ENCODE peak calls at places on chromosomes 12 and 14, in six cellular contexts. D, U, F, R, G and X are unnamed samples.

GRCh38 chr12:19841451-19841850 is 402.2 kb downstream of the AEBP2 start:
- DNase-seq in F (no peak), R (no peak), U (no peak), D (no peak), G (no peak), X (no peak)

GRCh38 chr12:94165670-94166069 is 17.3 kb downstream of the PLXNC1 start:
- DNase-seq in U (no peak), F (no peak), G (no peak), R (no peak), D (no peak), X (no peak)

GRCh38 chr12:49548822-49549648 is 10.2 kb downstream of the KCNH3 start:
- DNase-seq in R (no peak), F (no peak), G (peak), D (no peak), U (no peak), X (no peak)

GRCh38 chr12:50314629-50315312 is 31.5 kb upstream of the LIMA1 start:
- DNase-seq in U (no peak), F (no peak), G (no peak), D (no peak), R (peak), X (no peak)

GRCh38 chr12:104521731-104522130 is 65.0 kb downstream of the CHST11 start:
- DNase-seq in G (no peak), D (no peak), U (peak), F (no peak), R (no peak), X (no peak)

GRCh38 chr12:71306808-71307207 is 132.8 kb upstream of the LGR5 start:
- DNase-seq in R (no peak), D (no peak), U (no peak), G (no peak), F (no peak), X (no peak)

GRCh38 chr12:6753772-6754356 is 923 bp upstream of the MLF2 start:
- DNase-seq in R (no peak), F (peak), U (peak), G (no peak), D (no peak), X (no peak)

GRCh38 chr14:23356662-23357061 is 4.0 kb upstream of the SLC22A17 start:
- DNase-seq in F (no peak), U (no peak), D (no peak), G (no peak), R (no peak), X (no peak)

GRCh38 chr12:63668028-63668799 is at the start of gene DPY19L2:
- DNase-seq in U (peak), F (peak), G (peak), R (peak), D (peak), X (peak)

GRCh38 chr12:3882396-3882795 is 9.2 kb upstream of the PARP11 start:
- DNase-seq in U (no peak), G (no peak), F (no peak), D (no peak), R (no peak), X (no peak)

GRCh38 chr12:51860986-51861385 is 12.5 kb upstream of the FIGNL2 start:
- DNase-seq in G (no peak), R (no peak), F (no peak), U (no peak), D (no peak), X (no peak)

GRCh38 chr12:22856120-22856699 is 231.2 kb downstream of the ETNK1 start:
- DNase-seq in R (no peak), U (no peak), G (no peak), F (no peak), D (no peak), X (no peak)